ENCODE peak calls at places on chromosomes 4 and X, in five cellular contexts. P, D, N, V and L are unnamed samples.

GRCh38 chr4:74339501-74339900 is 25.4 kb upstream of the EREG start:
- DNase-seq in P (no peak), N (no peak), D (no peak), V (no peak), L (no peak)

GRCh38 chrX:101263766-101264165 is 27.4 kb downstream of the TAF7L start:
- DNase-seq in V (no peak), D (no peak), N (no peak), P (no peak), L (no peak)

GRCh38 chrX:13059676-13060499 is 15.5 kb upstream of the FAM9C start:
- DNase-seq in N (no peak), P (peak; percentile 49), V (no peak), D (peak; percentile 90), L (peak; percentile 16)

GRCh38 chr4:1503583-1504471 is 97.6 kb upstream of the NKX1-1 start:
- DNase-seq in D (no peak), P (no peak), N (peak; percentile 24), V (no peak), L (no peak)

GRCh38 chrX:118965395-118965794 is 9.0 kb upstream of the LONRF3 start:
- DNase-seq in V (no peak), D (no peak), P (no peak), N (no peak), L (no peak)

GRCh38 chr4:155615054-155615887 is 51.4 kb upstream of the GUCY1A1 start:
- DNase-seq in V (no peak), N (no peak), D (no peak), P (no peak), L (no peak)

GRCh38 chr4:180990931-180991330 is 1252.3 kb upstream of the TENM3 start:
- DNase-seq in P (no peak), N (no peak), V (no peak), D (no peak), L (no peak)

GRCh38 chr4:4494882-4495281 is 47.0 kb downstream of the STX18 start:
- DNase-seq in D (no peak), N (no peak), P (no peak), V (no peak), L (no peak)

GRCh38 chr4:32472918-32473317 is 1752.7 kb downstream of the PCDH7 start:
- DNase-seq in V (no peak), D (peak; percentile 18), P (peak; percentile 0), N (peak; percentile 32), L (no peak)

GRCh38 chr4:75880278-75880677 is 22.0 kb downstream of the PPEF2 start:
- DNase-seq in D (no peak), V (no peak), N (no peak), P (no peak), L (no peak)

GRCh38 chr4:8291036-8291682 is 21.6 kb downstream of the HTRA3 start:
- DNase-seq in V (no peak), D (no peak), P (no peak), N (no peak), L (no peak)

GRCh38 chr4:42282081-42282901 is 115.0 kb upstream of the SHISA3 start:
- DNase-seq in N (peak; percentile 59), V (no peak), P (peak; percentile 85), D (peak; percentile 89), L (peak; percentile 49)

GRCh38 chr4:8285976-8286718 is 16.6 kb downstream of the HTRA3 start:
- DNase-seq in P (no peak), D (no peak), V (no peak), N (no peak), L (no peak)

GRCh38 chrX:17361620-17362019 is 13.4 kb upstream of the NHS start:
- DNase-seq in P (no peak), V (no peak), D (peak; percentile 41), N (peak; percentile 63), L (no peak)

GRCh38 chr4:185865901-185866328 is 53.9 kb upstream of the SORBS2 start:
- DNase-seq in V (no peak), D (peak; percentile 80), N (no peak), P (peak; percentile 71), L (peak; percentile 9)

GRCh38 chr4:87153078-87153477 is 67.3 kb downstream of the KLHL8 start:
- DNase-seq in N (no peak), D (no peak), V (no peak), P (no peak), L (no peak)

GRCh38 chrX:74550295-74550802 is 64.1 kb downstream of the RLIM start:
- DNase-seq in V (peak; percentile 6), D (peak; percentile 79), P (peak; percentile 76), N (peak; percentile 86), L (no peak)

GRCh38 chr4:8050555-8051206 is 107.9 kb downstream of the ABLIM2 start:
- DNase-seq in V (no peak), D (no peak), N (peak; percentile 94), P (peak; percentile 39), L (no peak)

GRCh38 chrX:100872161-100872560 is 2.0 kb downstream of the NOX1 start:
- DNase-seq in P (peak; percentile 48), D (no peak), N (no peak), V (no peak), L (no peak)

GRCh38 chr4:177699365-177700213 is 257.4 kb upstream of the AGA start:
- DNase-seq in P (peak; percentile 61), D (peak; percentile 40), N (no peak), V (no peak), L (peak; percentile 88)

GRCh38 chr4:53520114-53520513 is 71.2 kb downstream of the LNX1 start:
- DNase-seq in D (no peak), P (no peak), N (peak; percentile 41), V (no peak), L (no peak)

GRCh38 chrX:118644378-118644777 is 83.0 kb upstream of the IL13RA1 start:
- DNase-seq in P (peak; percentile 66), N (no peak), D (peak; percentile 60), V (no peak), L (no peak)

GRCh38 chr4:137226900-137227299 is 305.4 kb downstream of the PCDH18 start:
- DNase-seq in P (peak; percentile 48), N (no peak), D (peak; percentile 55), V (no peak), L (no peak)

GRCh38 chr4:113256946-113257345 is 207.5 kb downstream of the ANK2 start:
- DNase-seq in V (no peak), D (no peak), P (peak; percentile 18), N (no peak), L (no peak)